ENCODE peak calls at places on chromosomes 1 and 21, in six cellular contexts. S is breast epithelium; M is GM23338; G is neural progenitor cell; Q is pancreas; Z is CD8-positive, alpha-beta memory T cell. I is an unnamed sample. For H3K4me1, the result is how much of the 10 kb centered on the place peaks cover.

GRCh38 chr1:15151377-15151806 is 2.2 kb upstream of the TMEM51 start:
- DNase-seq in Q (no peak), Z (no peak), M (no peak), G (peak), S (no peak), I (no peak)

GRCh38 chr1:160062134-160062533 is 7.8 kb downstream of the KCNJ10 start:
- DNase-seq in S (no peak), Z (no peak), Q (no peak), M (no peak), G (peak), I (no peak)

GRCh38 chr21:32411366-32412161 is 942 bp upstream of the EVA1C start:
- DNase-seq in Z (peak), G (peak), S (peak), M (peak), Q (peak), I (peak)

GRCh38 chr1:107529511-107530149 is 388.8 kb downstream of the NTNG1 start:
- DNase-seq in S (peak), G (peak), M (peak), Q (no peak), Z (no peak), I (peak)

GRCh38 chr1:182193908-182194550 is 132.5 kb upstream of the ZNF648 start:
- DNase-seq in Z (no peak), G (no peak), S (no peak), Q (no peak), M (no peak), I (no peak)

GRCh38 chr1:26537951-26538352 is 8.4 kb downstream of the RPS6KA1 start:
- DNase-seq in G (peak), Q (no peak), Z (no peak), S (no peak), M (peak), I (no peak)

GRCh38 chr21:42550817-42551216 is 37.2 kb downstream of the SLC37A1 start:
- DNase-seq in M (peak), Q (no peak), G (no peak), Z (no peak), S (peak), I (peak)

GRCh38 chr1:198657550-198658064 is 18.8 kb downstream of the PTPRC start:
- DNase-seq in S (no peak), M (no peak), Q (no peak), G (no peak), Z (peak), I (peak)

GRCh38 chr1:68384321-68384813 is 65.4 kb downstream of the RPE65 start:
- DNase-seq in M (no peak), S (no peak), Q (no peak), G (no peak), Z (no peak), I (no peak)

GRCh38 chr1:10057305-10057704 is 24.5 kb downstream of the UBE4B start:
- DNase-seq in G (no peak), Z (no peak), Q (no peak), S (no peak), M (no peak), I (no peak)

GRCh38 chr1:214102907-214103306 is 115.1 kb downstream of the PROX1 start:
- DNase-seq in Q (no peak), G (peak), M (no peak), S (no peak), Z (no peak), I (no peak)

GRCh38 chr1:199399996-199400714 is 627.4 kb upstream of the NR5A2 start:
- DNase-seq in M (no peak), S (no peak), G (no peak), Q (no peak), Z (no peak), I (no peak)

GRCh38 chr1:149849947-149850360 is 49.4 kb upstream of the BOLA1 start:
- DNase-seq in Z (no peak), Q (no peak), S (no peak), M (peak), G (peak), I (peak)

GRCh38 chr1:22428672-22429071 is 23.0 kb upstream of the ZBTB40 start:
- DNase-seq in G (peak), Q (no peak), M (peak), S (no peak), Z (no peak), I (no peak)

GRCh38 chr1:206575165-206575893 is 36.9 kb downstream of the EIF2D start:
- DNase-seq in S (no peak), G (no peak), Q (no peak), M (peak), Z (peak), I (no peak)

GRCh38 chr1:218751208-218751948 is 406.2 kb downstream of the TGFB2 start:
- DNase-seq in G (no peak), Z (no peak), Q (no peak), S (no peak), M (no peak), I (no peak)

GRCh38 chr1:168861421-168862023 is 132.5 kb upstream of the DPT start:
- DNase-seq in G (no peak), Z (no peak), M (no peak), S (no peak), Q (no peak), I (no peak)

GRCh38 chr1:209720326-209720725 is 15.7 kb downstream of the HSD11B1 start:
- DNase-seq in S (no peak), Z (no peak), Q (no peak), M (no peak), G (no peak), I (no peak)

GRCh38 chr1:186511761-186512637 is 51.1 kb upstream of the PDC start:
- DNase-seq in M (peak), S (no peak), Z (no peak), Q (no peak), G (no peak), I (no peak)

GRCh38 chr1:65108025-65108692 is 39.8 kb upstream of the AK4 start:
- DNase-seq in Z (no peak), Q (no peak), M (no peak), S (no peak), G (no peak), I (no peak)

GRCh38 chr21:44994016-44994365 is 54.2 kb downstream of the SLX9 start:
- DNase-seq in M (no peak), G (no peak), Z (no peak), Q (peak), S (no peak), I (no peak)

GRCh38 chr1:44294588-44295007 is 60.5 kb downstream of the ERI3 start:
- DNase-seq in S (no peak), M (peak), G (peak), Q (no peak), Z (no peak), I (no peak)

GRCh38 chr1:154349121-154349520 is 23.8 kb downstream of the ATP8B2 start:
- DNase-seq in Z (no peak), Q (no peak), G (no peak), S (no peak), M (no peak), I (no peak)

GRCh38 chr21:37208056-37208705 is 59.0 kb downstream of the VPS26C start:
- DNase-seq in S (peak), G (no peak), M (no peak), Q (peak), Z (no peak), I (peak)

GRCh38 chr1:82920418-82921248 is 1078.3 kb downstream of the TTLL7 start:
- DNase-seq in S (no peak), Q (no peak), G (no peak), M (no peak), Z (no peak), I (no peak)

GRCh38 chr1:193355179-193355578 is 168.8 kb upstream of the B3GALT2 start:
- DNase-seq in M (no peak), Z (no peak), S (no peak), Q (no peak), G (no peak), I (no peak)

GRCh38 chr1:35947547-35947946 is 16.6 kb downstream of the AGO3 start:
- DNase-seq in M (no peak), Q (no peak), S (no peak), G (no peak), Z (no peak), I (no peak)

GRCh38 chr21:45096216-45096615 is 21.8 kb downstream of the ADARB1 start:
- DNase-seq in G (no peak), M (no peak), Z (no peak), Q (no peak), S (no peak), I (no peak)

GRCh38 chr1:156639601-156640101 is 2.3 kb upstream of the BCAN start:
- DNase-seq in Z (no peak), M (no peak), G (no peak), S (peak), Q (no peak), I (no peak)

GRCh38 chr21:37800496-37801061 is 115.7 kb downstream of the KCNJ6 start:
- DNase-seq in G (no peak), M (no peak), Q (no peak), S (no peak), Z (no peak), I (no peak)

GRCh38 chr1:205928256-205928655 is 15.0 kb downstream of the SLC26A9 start:
- DNase-seq in G (no peak), M (no peak), Z (no peak), Q (peak), S (no peak), I (no peak)

GRCh38 chr21:42688841-42689371 is 35.5 kb downstream of the PDE9A start:
- DNase-seq in S (no peak), Z (no peak), G (no peak), Q (no peak), M (no peak), I (no peak)

GRCh38 chr1:84492726-84493125 is 13.5 kb upstream of the SPATA1 start:
- DNase-seq in Z (no peak), Q (no peak), M (no peak), S (no peak), G (no peak), I (no peak)

GRCh38 chr1:151401125-151401788 is 1.9 kb downstream of the PSMB4 start:
- DNase-seq in G (no peak), Q (no peak), M (no peak), S (no peak), Z (no peak), I (no peak)

GRCh38 chr1:230120949-230121381 is 53.9 kb downstream of the GALNT2 start:
- DNase-seq in Q (no peak), M (peak), S (no peak), Z (no peak), G (peak), I (no peak)

GRCh38 chr1:211643324-211644212 is 31.9 kb downstream of the NEK2 start:
- DNase-seq in Q (peak), M (no peak), Z (no peak), G (peak), S (peak), I (peak)

GRCh38 chr1:193567937-193568336 is 381.5 kb upstream of the B3GALT2 start:
- DNase-seq in Q (no peak), G (no peak), M (no peak), S (no peak), Z (no peak), I (no peak)

GRCh38 chr1:33005812-33006465 is 30.7 kb downstream of the AK2 start:
- DNase-seq in M (peak), G (peak), S (no peak), Z (no peak), Q (no peak), I (no peak)

GRCh38 chr1:33007190-33008050 is 29.3 kb downstream of the AK2 start:
- DNase-seq in Z (no peak), M (peak), Q (no peak), S (no peak), G (peak), I (peak)

GRCh38 chr1:33010946-33011731 is 25.5 kb downstream of the AK2 start:
- DNase-seq in M (no peak), G (no peak), Z (no peak), S (peak), Q (no peak), I (peak)

GRCh38 chr1:33009561-33009960 is 27.1 kb downstream of the AK2 start:
- DNase-seq in M (no peak), Q (no peak), S (no peak), G (no peak), Z (no peak), I (no peak)

DNA sequence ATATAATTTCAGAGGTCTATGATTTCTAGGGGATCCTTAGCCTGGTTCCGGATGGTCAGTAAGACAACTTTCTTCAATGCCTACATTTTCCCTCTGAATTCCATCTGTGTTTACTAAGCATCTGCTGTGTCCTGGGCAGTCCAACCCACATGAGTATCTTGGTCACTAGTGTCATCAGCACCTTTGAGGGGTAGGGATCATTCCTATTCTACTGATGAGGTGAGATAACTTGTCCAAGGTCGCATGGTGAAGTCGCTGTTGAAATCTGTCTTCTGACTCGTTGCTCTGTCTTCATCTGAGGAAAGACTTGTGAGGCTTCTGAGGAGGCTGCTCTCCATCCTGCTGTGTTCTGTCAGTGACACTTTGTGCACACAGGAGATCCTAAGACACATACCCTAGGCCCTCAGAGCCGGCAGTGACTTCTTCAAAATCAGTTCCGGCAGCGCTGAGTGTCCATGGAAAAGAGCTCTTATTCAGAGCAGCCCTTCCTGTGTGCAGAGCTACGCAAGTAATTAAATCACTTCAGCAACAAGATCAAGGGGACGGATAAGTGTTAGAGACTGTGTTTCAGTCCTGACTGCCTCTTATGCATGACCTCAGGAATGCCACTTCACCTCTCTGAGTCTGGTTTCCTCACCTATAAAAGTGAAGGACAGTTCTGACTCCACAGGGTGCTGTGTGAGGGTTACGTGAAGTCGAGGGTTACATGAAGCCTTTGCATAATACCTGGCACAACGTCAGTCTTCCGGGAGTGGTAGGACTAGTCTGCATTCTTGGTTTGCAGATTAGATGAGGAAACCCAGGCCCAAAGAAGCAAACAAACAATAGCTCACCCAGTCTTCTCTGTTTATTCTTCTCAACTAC is 28.4 kb downstream of the AK2 start:
- DNase-seq in M (no peak), S (peak), G (no peak), Z (no peak), Q (no peak), I (peak)
- H3K4me1 ChIP-seq in M (under half), S (under half), G (under half), Z (under half), Q (half or more), I (under half)

GRCh38 chr1:181104042-181104789 is 15.7 kb downstream of the IER5 start:
- DNase-seq in Z (peak), Q (no peak), G (no peak), M (peak), S (peak), I (no peak)
- H3K4me1 ChIP-seq in Z (under half), Q (under half), G (half or more), M (half or more), S (under half), I (under half)

GRCh38 chr1:165639821-165640623 is 9.0 kb downstream of the MGST3 start:
- DNase-seq in S (no peak), G (no peak), Z (no peak), M (no peak), Q (no peak), I (no peak)

GRCh38 chr1:165644064-165644735 is 13.2 kb downstream of the MGST3 start:
- DNase-seq in Q (no peak), Z (no peak), S (no peak), G (no peak), M (no peak), I (no peak)

GRCh38 chr1:165637427-165637826 is 6.4 kb downstream of the MGST3 start:
- DNase-seq in G (no peak), Q (no peak), Z (no peak), S (no peak), M (peak), I (no peak)

GRCh38 chr1:165645654-165646366 is 14.8 kb downstream of the MGST3 start:
- DNase-seq in M (no peak), Z (no peak), G (no peak), S (no peak), Q (no peak), I (no peak)

GRCh38 chr1:165641276-165641987 is 10.4 kb downstream of the MGST3 start:
- DNase-seq in Q (no peak), G (no peak), Z (no peak), M (no peak), S (no peak), I (no peak)
- H3K4me1 ChIP-seq in Q (under half), G (under half), Z (under half), M (under half), S (under half), I (under half)

GRCh38 chr1:41892211-41892840 is 26.4 kb downstream of the HIVEP3 start:
- DNase-seq in M (no peak), S (no peak), Q (no peak), Z (no peak), G (no peak), I (no peak)
- H3K4me1 ChIP-seq in M (under half), S (under half), Q (under half), Z (half or more), G (under half), I (under half)

I was measured in prostate gland.